ENCODE peak calls at places on chromosomes 4 and X, in five cellular contexts. Z is cardiac fibroblast; N is stimulated activated CD4-positive, alpha-beta T cell treated with anti-CD3 and anti-CD28 coated beads, Interleukin-1b, Interleukin-23, amount 100 ng/mL, for 48 hours; U is RCC 7860; I is activated CD8-positive, alpha-beta memory T cell treated with anti-CD3 and anti-CD28 coated beads, Interleukin-2, amount 10 ng/mL, durations not matched to agents 7 days and 5 days. Q is an unnamed sample.

GRCh38 chrX:118603981-118604380 is 108.4 kb downstream of the DOCK11 start:
- DNase-seq in Z (peak), N (peak), U (peak), I (peak), Q (no peak)

GRCh38 chr4:113657834-113658233 is 103.7 kb downstream of the CAMK2D start:
- DNase-seq in Z (peak), N (no peak), U (no peak), I (no peak), Q (no peak)

GRCh38 chr4:145178740-145179139 is 1.6 kb downstream of the OTUD4 start:
- DNase-seq in Z (no peak), N (no peak), U (no peak), I (peak), Q (no peak)

GRCh38 chr4:3361896-3362295 is 69.1 kb downstream of the RGS12 start:
- DNase-seq in Z (no peak), N (no peak), U (no peak), I (peak), Q (no peak)

GRCh38 chr4:76233967-76234678 is 17.4 kb upstream of the FAM47E start:
- DNase-seq in Z (no peak), N (no peak), U (no peak), I (no peak), Q (no peak)

GRCh38 chrX:100895365-100896075 is 21.4 kb upstream of the NOX1 start:
- DNase-seq in Z (peak), N (peak), U (no peak), I (peak), Q (peak)

GRCh38 chr4:48907706-48908477 is 1.3 kb upstream of the OCIAD2 start:
- DNase-seq in Z (no peak), N (no peak), U (no peak), I (no peak), Q (no peak)

GRCh38 chr4:21864686-21865085 is 83.9 kb downstream of the KCNIP4 start:
- DNase-seq in Z (no peak), N (no peak), U (no peak), I (no peak), Q (no peak)

GRCh38 chr4:149047368-149047767 is 605.2 kb upstream of the NR3C2 start:
- DNase-seq in Z (peak), N (no peak), U (no peak), I (no peak), Q (no peak)

GRCh38 chrX:46791927-46792825 is 33.3 kb upstream of the SLC9A7 start:
- DNase-seq in Z (peak), N (peak), U (peak), I (no peak), Q (no peak)

GRCh38 chrX:48802813-48803261 is 970 bp downstream of the HDAC6 start:
- DNase-seq in Z (peak), N (no peak), U (no peak), I (no peak), Q (no peak)

GRCh38 chr4:88623097-88623496 is 30.8 kb downstream of the HERC3 start:
- DNase-seq in Z (peak), N (peak), U (peak), I (no peak), Q (no peak)

GRCh38 chrX:129932792-129933321 is 26.9 kb downstream of the UTP14A start:
- DNase-seq in Z (peak), N (no peak), U (no peak), I (no peak), Q (no peak)

GRCh38 chrX:133265331-133265730 is 47.2 kb upstream of the TFDP3 start:
- DNase-seq in Z (no peak), N (no peak), U (no peak), I (no peak), Q (peak)

GRCh38 chr4:56410247-56410646 is 23.0 kb upstream of the AASDH start:
- DNase-seq in Z (peak), N (no peak), U (peak), I (no peak), Q (peak)